ENCODE peak calls at places on chromosome 13, in four cellular contexts. K, Y, H and Z are unnamed samples.
A peak's percentile ranks its signal among the peaks of the same experiment; 100 is the strongest.

GRCh38 chr13:92510416-92510815 is 716.2 kb upstream of the GPC6 start:
- DNase-seq in K (peak; percentile 7), H (no peak), Y (no peak), Z (no peak)

GRCh38 chr13:108948269-108948671 is 318.9 kb downstream of the MYO16 start:
- DNase-seq in Y (no peak), H (no peak), K (peak; percentile 67), Z (peak; percentile 18)

GRCh38 chr13:109330941-109331340 is 455.4 kb downstream of the IRS2 start:
- DNase-seq in H (no peak), Y (no peak), K (peak; percentile 7), Z (peak; percentile 53)

GRCh38 chr13:99865420-99865930 is 106.1 kb downstream of the ZIC5 start:
- DNase-seq in Y (no peak), H (no peak), K (no peak), Z (no peak)

GRCh38 chr13:47800593-47800992 is 200.5 kb downstream of the SUCLA2 start:
- DNase-seq in H (no peak), Y (no peak), K (no peak), Z (no peak)

GRCh38 chr13:73060251-73061160 is 1.7 kb downstream of the KLF5 start:
- DNase-seq in K (peak; percentile 60), Y (peak; percentile 55), H (no peak), Z (peak; percentile 90)

GRCh38 chr13:54356849-54357248 is 1328.2 kb downstream of the OLFM4 start:
- DNase-seq in Y (no peak), K (no peak), H (no peak), Z (no peak)

GRCh38 chr13:72109863-72110262 is 242.9 kb upstream of the DACH1 start:
- DNase-seq in Y (no peak), H (no peak), K (peak; percentile 67), Z (no peak)

GRCh38 chr13:93309886-93310520 is 83.4 kb downstream of the GPC6 start:
- DNase-seq in Y (peak; percentile 48), K (peak; percentile 23), H (no peak), Z (peak; percentile 87)

GRCh38 chr13:108342369-108343289 is 73.1 kb downstream of the TNFSF13B start:
- DNase-seq in H (peak; percentile 16), K (peak; percentile 49), Y (peak; percentile 41), Z (peak; percentile 55)

GRCh38 chr13:80030491-80030890 is 310.4 kb downstream of the SPRY2 start:
- DNase-seq in H (peak; percentile 18), Y (no peak), K (peak; percentile 88), Z (peak; percentile 38)

GRCh38 chr13:107461751-107462150 is 753.6 kb downstream of the LIG4 start:
- DNase-seq in Y (no peak), K (no peak), H (no peak), Z (no peak)

GRCh38 chr13:59374720-59375119 is 789.0 kb downstream of the DIAPH3 start:
- DNase-seq in Y (no peak), K (no peak), H (no peak), Z (no peak)

GRCh38 chr13:31765441-31765840 is 26.1 kb downstream of the RXFP2 start:
- DNase-seq in K (no peak), Y (no peak), H (no peak), Z (peak; percentile 88)

GRCh38 chr13:30827578-30827925 is 78.5 kb upstream of the MEDAG start:
- DNase-seq in H (no peak), K (no peak), Y (no peak), Z (no peak)

GRCh38 chr13:52738719-52739467 is 727 bp downstream of the CNMD start:
- DNase-seq in K (no peak), Y (peak; percentile 47), H (no peak), Z (peak; percentile 3)

GRCh38 chr13:32075150-32075851 is 43.7 kb downstream of the FRY start:
- DNase-seq in H (no peak), Y (no peak), K (no peak), Z (no peak)

GRCh38 chr13:77571956-77572355 is 36.5 kb downstream of the SCEL start:
- DNase-seq in Y (no peak), H (no peak), K (no peak), Z (no peak)

GRCh38 chr13:73556902-73557301 is 498.1 kb downstream of the KLF5 start:
- DNase-seq in H (no peak), K (peak; percentile 17), Y (peak; percentile 17), Z (no peak)

GRCh38 chr13:51590966-51591627 is 6.8 kb downstream of the WDFY2 start:
- DNase-seq in K (peak; percentile 68), H (no peak), Y (peak; percentile 63), Z (peak; percentile 96)

GRCh38 chr13:30829145-30829544 is 76.9 kb upstream of the MEDAG start:
- DNase-seq in H (peak; percentile 94), Y (peak; percentile 34), K (peak; percentile 78), Z (peak; percentile 83)

GRCh38 chr13:27375686-27376326 is 48.6 kb upstream of the GTF3A start:
- DNase-seq in H (peak; percentile 70), K (peak; percentile 72), Y (peak; percentile 78), Z (peak; percentile 91)

GRCh38 chr13:77724092-77724491 is 26.6 kb downstream of the SLAIN1 start:
- DNase-seq in H (no peak), Y (no peak), K (no peak), Z (no peak)

GRCh38 chr13:93226623-93227279 is at the start of gene GPC6:
- DNase-seq in Y (peak; percentile 87), H (no peak), K (peak; percentile 75), Z (peak; percentile 90)

GRCh38 chr13:27522847-27523246 is 72.5 kb upstream of the MTIF3 start:
- DNase-seq in Y (no peak), H (no peak), K (no peak), Z (no peak)

GRCh38 chr13:45092668-45093067 is 27.6 kb upstream of the GTF2F2 start:
- DNase-seq in H (no peak), Y (no peak), K (peak; percentile 60), Z (peak; percentile 54)

GRCh38 chr13:111665691-111666095 is 345.3 kb downstream of the TEX29 start:
- DNase-seq in H (no peak), Y (no peak), K (no peak), Z (no peak)

GRCh38 chr13:99955747-99956472 is 15.7 kb downstream of the ZIC5 start:
- DNase-seq in K (no peak), Y (no peak), H (no peak), Z (peak; percentile 69)

GRCh38 chr13:108349269-108349668 is 79.8 kb downstream of the TNFSF13B start:
- DNase-seq in Y (no peak), K (no peak), H (no peak), Z (no peak)

GRCh38 chr13:48849515-48849914 is 126.2 kb upstream of the FNDC3A start:
- DNase-seq in H (no peak), Y (no peak), K (no peak), Z (no peak)

GRCh38 chr13:51811046-51811445 is 7.1 kb upstream of the DHRS12 start:
- DNase-seq in K (no peak), Y (no peak), H (no peak), Z (no peak)

GRCh38 chr13:35927554-35927953 is 203.6 kb downstream of the DCLK1 start:
- DNase-seq in Y (peak; percentile 67), H (no peak), K (no peak), Z (peak; percentile 84)

GRCh38 chr13:73751290-73751689 is 382.9 kb downstream of the KLF12 start:
- DNase-seq in K (peak; percentile 54), Y (no peak), H (no peak), Z (no peak)

DNA sequence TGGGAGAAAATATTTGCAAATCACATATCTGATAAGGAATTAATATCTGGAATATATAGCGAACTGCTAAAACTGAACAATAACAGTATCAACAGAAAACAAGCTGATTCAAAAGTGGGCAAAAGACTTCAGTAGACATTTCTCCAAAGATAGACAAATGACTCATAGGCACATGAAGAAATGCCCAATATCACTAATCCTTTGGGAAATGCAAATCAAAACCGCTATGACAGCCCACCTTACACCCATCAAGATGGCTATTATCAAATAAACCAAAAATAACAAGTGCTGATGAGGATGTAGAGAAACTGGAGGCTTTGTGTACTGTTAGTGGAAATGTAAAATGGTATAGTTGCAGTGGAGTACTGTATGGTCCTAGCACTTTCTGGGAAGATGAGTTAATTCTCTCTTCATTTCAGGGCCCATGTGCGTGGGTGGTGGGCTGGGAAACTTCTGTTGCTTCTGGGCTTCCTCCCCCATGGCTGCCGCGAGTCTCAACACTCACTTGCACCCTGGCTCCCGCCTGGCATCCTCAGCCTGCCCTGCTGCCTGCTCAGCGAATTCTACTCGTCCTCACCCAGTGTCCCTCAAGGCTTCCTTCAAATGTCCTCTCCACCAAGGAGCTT is 12.4 kb upstream of the GJA3 start:
- DNase-seq in Y (no peak), H (no peak), K (no peak), Z (peak; percentile 37)
- H3K4me1 ChIP-seq in Y (peaks cover 9% of the 10 kb centered on the region), H (peaks cover 15% of the 10 kb centered on the region), K (peaks cover 30% of the 10 kb centered on the region), Z (peaks cover 12% of the 10 kb centered on the region)

GRCh38 chr13:33262069-33262487 is 23.5 kb downstream of the STARD13 start:
- DNase-seq in H (peak; percentile 66), K (peak; percentile 92), Y (peak; percentile 76), Z (peak; percentile 49)

GRCh38 chr13:33263976-33264619 is 21.5 kb downstream of the STARD13 start:
- DNase-seq in Y (no peak), K (no peak), H (no peak), Z (peak; percentile 31)

GRCh38 chr13:33262554-33262953 is 23.0 kb downstream of the STARD13 start:
- DNase-seq in K (no peak), H (no peak), Y (peak; percentile 14), Z (no peak)

GRCh38 chr13:33263484-33263883 is 22.1 kb downstream of the STARD13 start:
- DNase-seq in Y (no peak), K (no peak), H (no peak), Z (no peak)

GRCh38 chr13:33262997-33263396 is 22.6 kb downstream of the STARD13 start:
- DNase-seq in K (no peak), H (no peak), Y (no peak), Z (no peak)
- TF ChIP-seq EZH2phosphoT487 in K (no peak), H (no peak), Y (no peak), Z (no peak)

DNA sequence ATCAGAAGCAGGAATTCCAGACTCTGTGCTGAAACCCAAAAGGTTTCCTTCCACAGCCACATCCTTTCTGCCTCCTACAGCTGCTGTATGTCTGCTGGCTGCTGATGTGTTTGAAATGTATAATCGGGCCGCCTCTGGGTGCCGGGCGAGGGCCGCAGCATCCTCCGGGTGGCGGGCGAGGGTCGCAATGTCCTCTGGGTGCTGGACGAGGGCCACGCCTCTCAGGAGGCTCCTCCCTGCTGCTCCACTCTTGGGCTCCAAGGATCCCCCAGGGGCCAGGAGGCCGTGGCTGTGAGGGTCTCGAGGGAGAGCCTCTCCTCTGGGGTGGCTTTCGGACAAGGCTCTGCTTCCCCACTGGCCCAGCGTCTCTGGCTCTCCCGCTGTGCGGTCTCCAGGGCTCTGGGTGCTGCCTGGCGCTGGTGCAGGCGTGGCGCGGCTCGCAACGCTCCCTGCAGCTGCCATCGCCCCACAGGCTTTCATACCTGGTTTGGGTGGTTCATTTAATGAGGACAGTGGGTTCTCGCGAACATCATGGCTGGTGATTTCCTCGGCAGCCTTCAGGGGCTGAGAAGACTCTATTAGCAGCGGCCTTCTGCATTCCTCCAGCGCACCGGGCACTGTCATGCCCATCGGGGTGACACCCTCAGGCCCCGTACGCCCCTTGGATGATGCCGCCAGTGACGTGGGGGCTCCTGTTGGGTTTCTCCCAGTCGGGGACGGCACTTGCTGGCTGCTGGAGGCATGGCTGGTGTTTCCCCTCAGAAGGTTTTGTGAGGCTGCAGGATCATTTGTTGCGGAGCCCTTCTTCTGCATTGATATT is 41.8 kb upstream of the GRTP1 start:
- DNase-seq in K (no peak), Y (no peak), H (no peak), Z (no peak)
- H3K4me1 ChIP-seq in K (peaks cover 9% of the 10 kb centered on the region), Y (peaks cover 7% of the 10 kb centered on the region), H (peaks cover 5% of the 10 kb centered on the region), Z (peaks cover 16% of the 10 kb centered on the region)

DNA sequence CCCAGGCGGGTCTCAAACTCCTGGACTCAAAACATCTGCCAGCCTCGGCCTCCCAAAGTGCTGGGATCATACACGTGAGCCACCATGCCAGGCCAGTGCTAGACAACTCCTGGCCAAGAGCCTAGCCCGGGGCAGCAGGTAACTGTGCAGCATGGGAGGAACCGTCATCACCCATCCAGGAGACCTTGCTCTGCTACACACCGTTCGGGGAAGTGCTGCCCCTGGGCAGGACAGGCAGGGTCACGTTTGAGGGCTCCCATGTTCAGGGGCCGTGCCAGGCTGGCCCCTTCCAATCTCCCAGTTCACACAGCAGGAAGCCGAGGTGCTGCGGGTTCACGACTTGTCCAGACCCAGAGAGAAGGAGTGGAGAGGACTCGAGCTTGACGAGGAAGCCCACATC is 35.1 kb downstream of the NAXD start:
- DNase-seq in K (no peak), H (no peak), Y (no peak), Z (no peak)
- TF ChIP-seq EZH2phosphoT487 in K (no peak), H (no peak), Y (no peak), Z (no peak)